ENCODE peak calls at places on chromosomes 6 and 20, in eight cellular contexts. O is amygdala, Z is ovary, P is left ventricle myocardium superior, R is endothelial cell, D is kidney tubule cell, F is A549, T is left colon. K is an unnamed sample.

GRCh38 chr20:43776691-43777090 is 49.9 kb upstream of the GTSF1L start:
- DNase-seq in Z (no peak), P (no peak), R (no peak), D (peak), T (no peak), F (no peak), O (no peak), K (no peak)

GRCh38 chr6:31366693-31367470 is 9.9 kb upstream of the HLA-B start:
- DNase-seq in O (peak), D (peak), Z (peak), P (peak), T (peak), R (peak), F (peak), K (peak)

GRCh38 chr20:37311710-37312355 is 22.4 kb downstream of the MANBAL start:
- DNase-seq in D (no peak), O (no peak), Z (no peak), P (no peak), R (no peak), F (no peak), T (no peak), K (no peak)

GRCh38 chr6:9401936-9402335 is 966.6 kb upstream of the SLC35B3 start:
- DNase-seq in T (no peak), Z (no peak), D (no peak), F (no peak), R (no peak), P (no peak), O (no peak), K (no peak)

GRCh38 chr6:130202782-130203181 is 20.0 kb downstream of the SAMD3 start:
- DNase-seq in F (no peak), O (no peak), D (no peak), T (peak), P (no peak), Z (no peak), R (no peak), K (no peak)

GRCh38 chr6:22320750-22321149 is 23.9 kb upstream of the PRL start:
- DNase-seq in R (no peak), P (no peak), F (peak), D (peak), O (no peak), T (no peak), Z (no peak), K (no peak)

GRCh38 chr6:26204332-26205160 is 117.3 kb downstream of the HFE start:
- DNase-seq in F (peak), Z (peak), D (peak), T (peak), O (peak), R (peak), P (peak), K (peak)

GRCh38 chr6:11188161-11188915 is 44.1 kb downstream of the NEDD9 start:
- DNase-seq in O (no peak), Z (no peak), D (peak), P (no peak), R (no peak), T (no peak), F (peak), K (no peak)

GRCh38 chr6:125004198-125004597 is 42.0 kb downstream of the RNF217 start:
- DNase-seq in Z (no peak), T (no peak), D (peak), F (no peak), R (no peak), P (peak), O (no peak), K (no peak)

GRCh38 chr6:75504902-75505233 is 11.3 kb upstream of the FILIP1 start:
- DNase-seq in D (no peak), F (no peak), T (no peak), P (no peak), R (no peak), O (no peak), Z (no peak), K (no peak)

GRCh38 chr6:26020291-26020982 is 57.8 kb downstream of the TRIM38 start:
- DNase-seq in R (peak), O (peak), P (peak), D (peak), T (peak), F (peak), Z (peak), K (peak)

GRCh38 chr6:136959471-136959891 is 37.4 kb downstream of the SLC35D3 start:
- DNase-seq in D (no peak), P (peak), R (no peak), Z (no peak), F (no peak), O (no peak), T (peak), K (peak)

GRCh38 chr6:106128981-106129761 is 43.0 kb downstream of the PRDM1 start:
- DNase-seq in F (no peak), T (peak), O (no peak), R (no peak), P (no peak), D (peak), Z (no peak), K (no peak)

GRCh38 chr20:38187512-38187911 is 22.4 kb upstream of the TGM2 start:
- DNase-seq in P (no peak), T (no peak), F (no peak), D (no peak), R (no peak), Z (no peak), O (no peak), K (no peak)

GRCh38 chr6:135062735-135063134 is 8.1 kb upstream of the HBS1L start:
- DNase-seq in O (no peak), Z (no peak), F (no peak), D (peak), P (no peak), R (no peak), T (peak), K (no peak)

GRCh38 chr6:35498407-35499045 is 1.6 kb upstream of the TEAD3 start:
- DNase-seq in R (no peak), F (no peak), D (no peak), Z (peak), P (peak), O (no peak), T (no peak), K (no peak)

GRCh38 chr6:79670789-79671188 is 39.7 kb downstream of the SH3BGRL2 start:
- DNase-seq in D (no peak), O (no peak), P (no peak), T (no peak), Z (no peak), R (no peak), F (no peak), K (no peak)

GRCh38 chr6:56970849-56971248 is 15.9 kb downstream of the BEND6 start:
- DNase-seq in O (no peak), D (no peak), R (no peak), P (no peak), Z (no peak), F (no peak), T (no peak), K (no peak)

GRCh38 chr6:72916298-72916697 is 294.4 kb downstream of the KCNQ5 start:
- DNase-seq in T (no peak), O (no peak), F (no peak), P (no peak), D (no peak), R (no peak), Z (no peak), K (no peak)

GRCh38 chr6:11938285-11938890 is 73.7 kb upstream of the HIVEP1 start:
- DNase-seq in T (peak), P (no peak), Z (no peak), F (no peak), R (peak), D (peak), O (no peak), K (no peak)

GRCh38 chr6:132131777-132132176 is 180.6 kb upstream of the CCN2 start:
- DNase-seq in D (peak), O (no peak), F (peak), R (no peak), T (no peak), P (no peak), Z (no peak), K (no peak)

GRCh38 chr20:63668351-63668750 is 10.2 kb downstream of the RTEL1 start:
- DNase-seq in R (no peak), T (no peak), D (no peak), O (no peak), Z (no peak), P (no peak), F (no peak), K (no peak)

GRCh38 chr6:54191460-54191859 is 80.2 kb downstream of the MLIP start:
- DNase-seq in D (peak), P (no peak), T (no peak), F (peak), O (no peak), Z (no peak), R (no peak), K (no peak)

GRCh38 chr6:87136963-87137362 is 18.4 kb upstream of the ZNF292 start:
- DNase-seq in R (no peak), P (no peak), O (no peak), F (no peak), T (no peak), Z (no peak), D (no peak), K (no peak)

GRCh38 chr20:37915800-37916570 is 13.1 kb downstream of the VSTM2L start:
- DNase-seq in P (no peak), F (no peak), Z (no peak), D (no peak), R (no peak), O (peak), T (no peak), K (peak)

GRCh38 chr6:155510879-155511278 is 55.2 kb upstream of the NOX3 start:
- DNase-seq in T (no peak), O (no peak), P (no peak), F (no peak), Z (no peak), R (no peak), D (peak), K (no peak)

GRCh38 chr6:157650261-157650640 is 172.8 kb upstream of the SNX9 start:
- DNase-seq in T (peak), P (peak), Z (peak), D (no peak), R (no peak), F (no peak), O (no peak), K (no peak)

GRCh38 chr20:19583532-19584175 is 174.4 kb upstream of the RIN2 start:
- DNase-seq in O (no peak), F (peak), T (peak), P (peak), R (peak), Z (peak), D (peak), K (peak)

GRCh38 chr6:34664270-34664971 is 32.1 kb downstream of the ILRUN start:
- DNase-seq in P (no peak), T (no peak), D (no peak), Z (no peak), R (no peak), F (peak), O (no peak), K (no peak)

K was measured in NCI-H187.